ENCODE peak calls at places on chromosomes 1 and 21, in seven cellular contexts. M, X, T, I, K, N and Z are unnamed samples.
A peak's percentile ranks its signal among the peaks of the same experiment; 100 is the strongest.

GRCh38 chr1:235366286-235366685 is 941 bp upstream of the TBCE start:
- DNase-seq in I (no peak), K (no peak), T (no peak), X (no peak), M (no peak), N (no peak), Z (no peak)

GRCh38 chr21:46173573-46173972 is 10.7 kb downstream of the SPATC1L start:
- DNase-seq in M (no peak), X (no peak), N (no peak), K (no peak), T (no peak), I (no peak), Z (no peak)

GRCh38 chr1:24905355-24905978 is 24.6 kb downstream of the RUNX3 start:
- DNase-seq in T (no peak), X (no peak), M (no peak), K (no peak), I (no peak), N (no peak), Z (no peak)

GRCh38 chr1:204080163-204080903 is 7.4 kb downstream of the SOX13 start:
- DNase-seq in X (no peak), N (peak; percentile 92), I (peak; percentile 89), T (no peak), M (peak; percentile 56), K (peak; percentile 85), Z (peak; percentile 87)

GRCh38 chr1:47764461-47765046 is 232.6 kb downstream of the TRABD2B start:
- DNase-seq in T (no peak), K (no peak), N (no peak), I (no peak), X (no peak), M (no peak), Z (no peak)

GRCh38 chr1:95196017-95196416 is 38.0 kb upstream of the RWDD3 start:
- DNase-seq in N (no peak), X (no peak), I (no peak), M (no peak), T (no peak), K (no peak), Z (peak; percentile 5)

GRCh38 chr1:236692128-236692527 is 5.8 kb downstream of the ACTN2 start:
- DNase-seq in I (no peak), X (no peak), K (no peak), M (no peak), T (no peak), N (no peak), Z (no peak)

GRCh38 chr21:29655577-29655976 is 284.2 kb downstream of the GRIK1 start:
- DNase-seq in T (no peak), I (no peak), X (no peak), K (no peak), M (no peak), N (no peak), Z (no peak)

GRCh38 chr1:3900969-3901529 is 977 bp upstream of the C1orf174 start:
- DNase-seq in I (peak; percentile 96), T (peak; percentile 94), M (peak; percentile 95), X (peak; percentile 87), K (peak; percentile 95), N (peak; percentile 85), Z (peak; percentile 98)

GRCh38 chr1:32991386-32991785 is 26.8 kb upstream of the RNF19B start:
- DNase-seq in X (no peak), M (no peak), I (no peak), K (no peak), T (no peak), N (no peak), Z (no peak)

GRCh38 chr1:19372136-19372514 is 60.0 kb downstream of the SLC66A1 start:
- DNase-seq in K (no peak), M (no peak), T (no peak), I (no peak), N (no peak), X (no peak), Z (no peak)

GRCh38 chr21:14273736-14274538 is 58.0 kb downstream of the RBM11 start:
- DNase-seq in T (peak; percentile 46), N (no peak), M (no peak), K (no peak), X (no peak), I (no peak), Z (peak; percentile 1)

GRCh38 chr1:26784023-26784871 is 3.5 kb upstream of the PIGV start:
- DNase-seq in N (peak; percentile 80), X (peak; percentile 61), I (peak; percentile 76), T (no peak), K (no peak), M (no peak), Z (peak; percentile 94)

GRCh38 chr1:211492511-211493132 is 660 bp upstream of the RD3 start:
- DNase-seq in X (no peak), I (no peak), M (no peak), N (no peak), T (no peak), K (no peak), Z (no peak)

GRCh38 chr1:96710708-96711477 is 10.7 kb upstream of the PTBP2 start:
- DNase-seq in M (no peak), K (no peak), N (no peak), X (no peak), I (peak; percentile 45), T (no peak), Z (no peak)

GRCh38 chr21:37593015-37593414 is 226.4 kb downstream of the DYRK1A start:
- DNase-seq in K (no peak), N (no peak), I (no peak), T (peak; percentile 67), X (no peak), M (no peak), Z (peak; percentile 1)

GRCh38 chr21:37594472-37594951 is 227.9 kb downstream of the DYRK1A start:
- DNase-seq in K (no peak), N (no peak), M (no peak), T (no peak), X (no peak), I (no peak), Z (no peak)

GRCh38 chr21:37595944-37596343 is 229.4 kb downstream of the DYRK1A start:
- DNase-seq in T (no peak), K (no peak), N (no peak), X (no peak), M (no peak), I (no peak), Z (no peak)

GRCh38 chr21:37592496-37592895 is 225.9 kb downstream of the DYRK1A start:
- DNase-seq in X (no peak), N (no peak), K (no peak), M (no peak), I (no peak), T (no peak), Z (no peak)

DNA sequence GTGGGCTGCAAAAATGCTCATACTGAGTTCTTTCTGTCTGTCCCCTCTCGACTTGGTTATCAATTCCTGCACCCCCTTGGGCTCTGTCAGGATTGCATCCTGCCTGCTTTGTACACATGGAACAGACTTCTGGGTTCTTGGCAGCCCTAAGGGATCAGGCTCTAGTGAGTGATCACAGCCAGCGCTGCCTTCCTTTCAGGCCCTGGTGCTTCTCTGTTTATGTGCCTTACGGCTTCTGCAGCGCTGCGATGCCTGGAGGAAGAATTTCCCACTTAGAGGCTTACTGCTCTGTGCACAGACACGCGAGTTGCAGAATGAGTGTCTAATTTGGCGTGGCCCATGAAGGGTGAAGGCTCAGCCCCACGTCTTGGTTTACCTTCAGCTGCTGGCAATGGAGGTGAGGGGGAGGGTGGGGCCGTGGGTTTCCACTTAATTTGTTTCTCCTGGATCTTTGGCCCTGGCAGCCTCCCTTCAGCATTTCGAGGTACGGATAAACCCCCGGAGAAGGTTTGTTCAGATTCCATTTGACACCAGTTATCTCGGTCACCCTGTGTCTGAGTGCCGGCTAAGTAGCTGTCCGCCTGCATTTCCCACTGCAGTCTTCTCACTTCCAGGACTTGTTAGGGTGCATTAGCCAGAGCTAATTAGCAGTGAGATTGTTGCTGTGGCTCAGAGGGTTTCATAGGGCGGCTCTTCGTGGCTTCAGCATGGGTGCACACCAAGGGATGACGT is 227.3 kb downstream of the DYRK1A start:
- DNase-seq in K (no peak), M (no peak), X (no peak), I (no peak), N (no peak), T (no peak), Z (peak; percentile 37)
- TF ChIP-seq CTCF in K (no peak), M (no peak), X (no peak), I (no peak), N (no peak), T (no peak), Z (no peak)

GRCh38 chr1:174726880-174727585 is 272.7 kb upstream of the CACYBP start:
- DNase-seq in T (no peak), I (no peak), M (no peak), K (no peak), N (no peak), X (no peak), Z (no peak)
- TF ChIP-seq CTCF in T (no peak), I (no peak), M (no peak), K (no peak), N (no peak), X (no peak), Z (no peak)

GRCh38 chr21:28018213-28018612 is 974.5 kb downstream of the LTN1 start:
- DNase-seq in X (no peak), N (no peak), I (no peak), T (no peak), M (no peak), K (no peak), Z (no peak)

GRCh38 chr21:28016571-28016970 is 976.1 kb downstream of the LTN1 start:
- DNase-seq in K (no peak), N (no peak), M (no peak), I (no peak), T (no peak), X (no peak), Z (no peak)

GRCh38 chr21:28018741-28019669 is 973.7 kb downstream of the LTN1 start:
- DNase-seq in K (no peak), M (no peak), I (no peak), N (no peak), T (no peak), X (no peak), Z (peak; percentile 12)
- TF ChIP-seq CTCF in K (no peak), M (no peak), I (peak; percentile 21), N (peak; percentile 25), T (no peak), X (no peak), Z (peak; percentile 6)

GRCh38 chr1:76140227-76140626 is 65.7 kb downstream of the ST6GALNAC3 start:
- DNase-seq in M (no peak), T (no peak), X (no peak), K (no peak), N (no peak), I (no peak), Z (no peak)
- TF ChIP-seq CTCF in M (no peak), T (no peak), X (no peak), K (peak; percentile 12), N (no peak), I (peak; percentile 24), Z (no peak)

DNA sequence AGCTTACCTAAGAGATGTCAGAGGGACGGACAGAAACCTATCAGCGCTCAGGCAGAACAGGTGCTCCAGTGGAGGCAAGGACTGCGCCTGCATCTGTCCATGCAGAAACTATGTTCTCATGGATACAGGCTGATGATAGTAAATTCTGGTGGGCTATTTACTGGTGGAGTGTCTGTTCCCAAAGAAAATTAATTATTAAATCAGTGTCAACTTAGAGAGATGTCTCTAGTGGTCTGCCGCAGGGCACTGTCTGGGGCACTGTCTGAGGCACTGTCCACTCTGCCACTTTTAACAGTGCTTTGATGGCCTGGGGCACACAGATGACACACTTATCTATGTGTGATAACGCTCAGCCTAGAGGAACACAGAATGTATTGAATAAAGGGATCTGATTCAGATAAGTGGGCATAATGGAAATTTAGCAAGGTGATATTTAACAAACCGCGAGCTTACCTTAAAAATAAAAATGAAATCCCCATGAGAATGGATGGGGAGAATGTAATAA is 148.0 kb downstream of the RGS7 start:
- DNase-seq in N (no peak), X (no peak), I (no peak), T (no peak), K (no peak), M (no peak), Z (no peak)
- TF ChIP-seq CTCF in N (no peak), X (no peak), I (no peak), T (no peak), K (no peak), M (no peak), Z (no peak)

GRCh38 chr1:84644472-84644871 is 45.8 kb downstream of the SSX2IP start:
- DNase-seq in T (no peak), M (no peak), K (no peak), I (no peak), X (no peak), N (no peak), Z (no peak)
- TF ChIP-seq CTCF in T (no peak), M (no peak), K (no peak), I (peak; percentile 28), X (no peak), N (no peak), Z (no peak)